ENCODE peak calls at places on chromosomes 1 and 21, in six cellular contexts. One of them, this sample, is unnamed. For H3K27me3, the result is how much of the 10 kb centered on the place peaks cover.

GRCh38 chr1:41537788-41538351 is 53.4 kb upstream of the EDN2 start:
- DNase-seq in stomach: peak
- DNase-seq in heart left ventricle: peak
- DNase-seq in ovary: peak
- DNase-seq in A673: no peak
- DNase-seq in thoracic aorta: peak
- DNase-seq in this sample: no peak

GRCh38 chr1:200262326-200262965 is 147.4 kb downstream of the ZNF281 start:
- DNase-seq in stomach: no peak
- DNase-seq in heart left ventricle: no peak
- DNase-seq in ovary: no peak
- DNase-seq in A673: no peak
- DNase-seq in thoracic aorta: no peak
- DNase-seq in this sample: no peak

GRCh38 chr21:21897275-21897883 is 899.2 kb downstream of the NCAM2 start:
- DNase-seq in stomach: no peak
- DNase-seq in heart left ventricle: no peak
- DNase-seq in ovary: no peak
- DNase-seq in A673: no peak
- DNase-seq in thoracic aorta: no peak
- DNase-seq in this sample: no peak

GRCh38 chr1:205354259-205354904 is 2.3 kb downstream of the KLHDC8A start:
- DNase-seq in stomach: peak
- DNase-seq in heart left ventricle: peak
- DNase-seq in ovary: no peak
- DNase-seq in A673: peak
- DNase-seq in thoracic aorta: no peak
- DNase-seq in this sample: peak

GRCh38 chr1:245155186-245156040 is 628 bp downstream of the KIF26B start:
- DNase-seq in stomach: no peak
- DNase-seq in heart left ventricle: no peak
- DNase-seq in ovary: no peak
- DNase-seq in A673: peak
- DNase-seq in thoracic aorta: no peak
- DNase-seq in this sample: no peak

GRCh38 chr1:43881415-43881814 is 52.2 kb upstream of the ARTN start:
- DNase-seq in stomach: no peak
- DNase-seq in heart left ventricle: no peak
- DNase-seq in ovary: no peak
- DNase-seq in A673: peak
- DNase-seq in thoracic aorta: no peak
- DNase-seq in this sample: no peak

GRCh38 chr21:41316200-41316599 is 401 bp upstream of the FAM3B start:
- DNase-seq in stomach: peak
- DNase-seq in heart left ventricle: no peak
- DNase-seq in ovary: no peak
- DNase-seq in A673: no peak
- DNase-seq in thoracic aorta: no peak
- DNase-seq in this sample: no peak

GRCh38 chr1:188723332-188724020 is 1754.2 kb downstream of the BRINP3 start:
- DNase-seq in stomach: no peak
- DNase-seq in heart left ventricle: no peak
- DNase-seq in ovary: no peak
- DNase-seq in A673: no peak
- DNase-seq in thoracic aorta: no peak
- DNase-seq in this sample: no peak

GRCh38 chr1:203631946-203632345 is 5.3 kb downstream of the ATP2B4 start:
- DNase-seq in stomach: no peak
- DNase-seq in heart left ventricle: no peak
- DNase-seq in ovary: no peak
- DNase-seq in A673: no peak
- DNase-seq in thoracic aorta: no peak
- DNase-seq in this sample: no peak

GRCh38 chr1:202649553-202650392 is 60.5 kb downstream of the SYT2 start:
- DNase-seq in stomach: no peak
- DNase-seq in heart left ventricle: no peak
- DNase-seq in ovary: no peak
- DNase-seq in A673: no peak
- DNase-seq in thoracic aorta: no peak
- DNase-seq in this sample: no peak

GRCh38 chr1:43445618-43446387 is 7.9 kb downstream of the HYI start:
- DNase-seq in stomach: peak
- DNase-seq in heart left ventricle: no peak
- DNase-seq in ovary: no peak
- DNase-seq in A673: no peak
- DNase-seq in thoracic aorta: no peak
- DNase-seq in this sample: no peak

GRCh38 chr1:187396929-187397796 is 568.4 kb downstream of the PLA2G4A start:
- DNase-seq in stomach: no peak
- DNase-seq in heart left ventricle: no peak
- DNase-seq in ovary: no peak
- DNase-seq in A673: no peak
- DNase-seq in thoracic aorta: no peak
- DNase-seq in this sample: no peak

GRCh38 chr1:167562697-167563096 is 9.1 kb upstream of the CREG1 start:
- DNase-seq in stomach: no peak
- DNase-seq in heart left ventricle: no peak
- DNase-seq in ovary: no peak
- DNase-seq in A673: no peak
- DNase-seq in thoracic aorta: no peak
- DNase-seq in this sample: no peak

GRCh38 chr1:230261918-230262650 is 164.0 kb downstream of the PGBD5 start:
- DNase-seq in stomach: no peak
- DNase-seq in heart left ventricle: no peak
- DNase-seq in ovary: no peak
- DNase-seq in A673: no peak
- DNase-seq in thoracic aorta: no peak
- DNase-seq in this sample: no peak

GRCh38 chr1:201020040-201020591 is 3.4 kb downstream of the KIF21B start:
- DNase-seq in stomach: no peak
- DNase-seq in heart left ventricle: no peak
- DNase-seq in ovary: no peak
- DNase-seq in A673: no peak
- DNase-seq in thoracic aorta: no peak
- DNase-seq in this sample: no peak

GRCh38 chr1:43285269-43285986 is at the start of gene C1orf210:
- DNase-seq in stomach: peak
- DNase-seq in heart left ventricle: no peak
- DNase-seq in ovary: peak
- DNase-seq in A673: no peak
- DNase-seq in thoracic aorta: no peak
- DNase-seq in this sample: no peak

GRCh38 chr1:200890818-200891773 is 3.6 kb upstream of the INAVA start:
- DNase-seq in stomach: no peak
- DNase-seq in heart left ventricle: no peak
- DNase-seq in ovary: no peak
- DNase-seq in A673: peak
- DNase-seq in thoracic aorta: no peak
- DNase-seq in this sample: no peak

GRCh38 chr1:20565234-20565633 is 12.9 kb downstream of the FAM43B start:
- DNase-seq in stomach: no peak
- DNase-seq in heart left ventricle: no peak
- DNase-seq in ovary: no peak
- DNase-seq in A673: no peak
- DNase-seq in thoracic aorta: no peak
- DNase-seq in this sample: no peak

GRCh38 chr1:20555025-20555757 is 2.8 kb downstream of the FAM43B start:
- DNase-seq in stomach: no peak
- DNase-seq in heart left ventricle: peak
- DNase-seq in ovary: no peak
- DNase-seq in A673: no peak
- DNase-seq in thoracic aorta: no peak
- DNase-seq in this sample: no peak

GRCh38 chr1:20558180-20558579 is 5.8 kb downstream of the FAM43B start:
- DNase-seq in stomach: no peak
- DNase-seq in heart left ventricle: no peak
- DNase-seq in ovary: no peak
- DNase-seq in A673: no peak
- DNase-seq in thoracic aorta: no peak
- DNase-seq in this sample: no peak

GRCh38 chr1:20555758-20556120 is 3.4 kb downstream of the FAM43B start:
- DNase-seq in stomach: no peak
- DNase-seq in heart left ventricle: no peak
- DNase-seq in ovary: no peak
- DNase-seq in A673: no peak
- DNase-seq in thoracic aorta: no peak
- DNase-seq in this sample: no peak

GRCh38 chr1:20560966-20561365 is 8.6 kb downstream of the FAM43B start:
- DNase-seq in stomach: no peak
- DNase-seq in heart left ventricle: no peak
- DNase-seq in ovary: no peak
- DNase-seq in A673: no peak
- DNase-seq in thoracic aorta: no peak
- DNase-seq in this sample: no peak
- H3K27me3 ChIP-seq in stomach: under half
- H3K27me3 ChIP-seq in heart left ventricle: under half
- H3K27me3 ChIP-seq in ovary: under half
- H3K27me3 ChIP-seq in A673: under half
- H3K27me3 ChIP-seq in thoracic aorta: under half
- H3K27me3 ChIP-seq in this sample: under half

GRCh38 chr1:9544926-9545325 is 5.7 kb downstream of the SLC25A33 start:
- DNase-seq in stomach: no peak
- DNase-seq in heart left ventricle: no peak
- DNase-seq in ovary: no peak
- DNase-seq in A673: no peak
- DNase-seq in thoracic aorta: no peak
- DNase-seq in this sample: no peak
- H3K27ac ChIP-seq in stomach: no peak
- H3K27ac ChIP-seq in heart left ventricle: no peak
- H3K27ac ChIP-seq in ovary: no peak
- H3K27ac ChIP-seq in A673: no peak
- H3K27ac ChIP-seq in thoracic aorta: no peak
- H3K27ac ChIP-seq in this sample: no peak

GRCh38 chr1:154799188-154799587 is 70.9 kb downstream of the KCNN3 start:
- DNase-seq in stomach: no peak
- DNase-seq in heart left ventricle: no peak
- DNase-seq in ovary: no peak
- DNase-seq in A673: no peak
- DNase-seq in thoracic aorta: no peak
- DNase-seq in this sample: no peak
- H3K27me3 ChIP-seq in stomach: under half
- H3K27me3 ChIP-seq in heart left ventricle: under half
- H3K27me3 ChIP-seq in ovary: under half
- H3K27me3 ChIP-seq in A673: under half
- H3K27me3 ChIP-seq in thoracic aorta: under half
- H3K27me3 ChIP-seq in this sample: under half

GRCh38 chr1:100582943-100583342 is 45.0 kb downstream of the GPR88 start:
- DNase-seq in stomach: no peak
- DNase-seq in heart left ventricle: no peak
- DNase-seq in ovary: peak
- DNase-seq in A673: no peak
- DNase-seq in thoracic aorta: no peak
- DNase-seq in this sample: no peak
- H3K27ac ChIP-seq in stomach: no peak
- H3K27ac ChIP-seq in heart left ventricle: no peak
- H3K27ac ChIP-seq in ovary: peak
- H3K27ac ChIP-seq in A673: no peak
- H3K27ac ChIP-seq in thoracic aorta: no peak
- H3K27ac ChIP-seq in this sample: no peak

GRCh38 chr1:34974626-34975025 is 10.5 kb downstream of the TMEM35B start:
- DNase-seq in stomach: no peak
- DNase-seq in heart left ventricle: no peak
- DNase-seq in ovary: no peak
- DNase-seq in A673: no peak
- DNase-seq in thoracic aorta: no peak
- DNase-seq in this sample: no peak

GRCh38 chr1:34973326-34973725 is 11.8 kb downstream of the TMEM35B start:
- DNase-seq in stomach: no peak
- DNase-seq in heart left ventricle: no peak
- DNase-seq in ovary: no peak
- DNase-seq in A673: no peak
- DNase-seq in thoracic aorta: no peak
- DNase-seq in this sample: no peak

GRCh38 chr1:34976384-34977209 is 8.6 kb downstream of the TMEM35B start:
- DNase-seq in stomach: no peak
- DNase-seq in heart left ventricle: no peak
- DNase-seq in ovary: no peak
- DNase-seq in A673: no peak
- DNase-seq in thoracic aorta: no peak
- DNase-seq in this sample: no peak

GRCh38 chr1:34977210-34977471 is 8.0 kb downstream of the TMEM35B start:
- DNase-seq in stomach: no peak
- DNase-seq in heart left ventricle: no peak
- DNase-seq in ovary: no peak
- DNase-seq in A673: no peak
- DNase-seq in thoracic aorta: no peak
- DNase-seq in this sample: no peak

DNA sequence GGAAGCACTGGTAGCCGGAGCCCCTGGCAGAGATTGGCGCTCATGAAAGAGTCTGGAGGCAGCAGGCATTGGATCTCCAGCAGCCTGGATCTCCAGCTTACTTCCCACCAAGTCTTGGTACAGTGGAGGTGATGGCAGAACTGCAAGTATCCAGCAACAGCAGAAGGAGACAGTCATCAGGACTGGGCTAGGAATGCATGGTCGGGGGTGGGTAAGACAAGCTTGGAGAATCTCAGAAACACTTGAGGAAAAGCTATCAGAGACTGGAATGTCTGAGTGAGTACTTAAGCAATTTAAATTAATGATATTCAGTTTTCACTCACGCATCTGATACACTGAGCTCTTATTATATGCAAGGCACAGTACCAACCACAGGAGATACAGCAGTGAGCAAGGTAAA is 9.8 kb downstream of the TMEM35B start:
- DNase-seq in stomach: no peak
- DNase-seq in heart left ventricle: no peak
- DNase-seq in ovary: no peak
- DNase-seq in A673: peak
- DNase-seq in thoracic aorta: no peak
- DNase-seq in this sample: no peak
- H3K27me3 ChIP-seq in stomach: under half
- H3K27me3 ChIP-seq in heart left ventricle: under half
- H3K27me3 ChIP-seq in ovary: under half
- H3K27me3 ChIP-seq in A673: under half
- H3K27me3 ChIP-seq in thoracic aorta: under half
- H3K27me3 ChIP-seq in this sample: under half

GRCh38 chr1:145965119-145965744 is 742 bp downstream of the POLR3GL start:
- DNase-seq in stomach: no peak
- DNase-seq in heart left ventricle: no peak
- DNase-seq in ovary: no peak
- DNase-seq in A673: no peak
- DNase-seq in thoracic aorta: no peak
- DNase-seq in this sample: no peak
- H3K27ac ChIP-seq in stomach: peak
- H3K27ac ChIP-seq in heart left ventricle: peak
- H3K27ac ChIP-seq in ovary: peak
- H3K27ac ChIP-seq in A673: peak
- H3K27ac ChIP-seq in thoracic aorta: peak
- H3K27ac ChIP-seq in this sample: peak

This sample was measured in CD4-positive, alpha-beta T cell.